ENCODE peak calls at places on chromosomes 2 and 18, in four cellular contexts. X is HEK293T, V is GM12878, D is K562. H is an unnamed sample.

GRCh38 chr2:148042219-148042618 is 21.3 kb downstream of the MBD5 start:
- DNase-seq in D (no peak), X (no peak), V (no peak), H (no peak)

GRCh38 chr18:3594760-3595241 is 144.8 kb downstream of the TGIF1 start:
- DNase-seq in D (no peak), V (no peak), X (no peak), H (peak)

GRCh38 chr2:74966893-74967292 is 8.4 kb downstream of the POLE4 start:
- DNase-seq in V (no peak), X (no peak), D (no peak), H (no peak)

GRCh38 chr2:26692814-26693286 is 328 bp downstream of the KCNK3 start:
- DNase-seq in D (no peak), V (no peak), X (peak), H (no peak)

GRCh38 chr18:36942264-36942663 is 113.3 kb downstream of the KIAA1328 start:
- DNase-seq in D (peak), X (peak), V (no peak), H (peak)

GRCh38 chr2:238709324-238709723 is 138.6 kb upstream of the TWIST2 start:
- DNase-seq in V (no peak), D (no peak), X (no peak), H (no peak)

GRCh38 chr18:57581301-57581934 is 5.1 kb downstream of the FECH start:
- DNase-seq in V (peak), D (no peak), X (no peak), H (no peak)

GRCh38 chr2:111221701-111222100 is 101.0 kb downstream of the BCL2L11 start:
- DNase-seq in D (no peak), X (no peak), V (no peak), H (no peak)

GRCh38 chr2:183665976-183666375 is 541.7 kb downstream of the NUP35 start:
- DNase-seq in D (no peak), X (no peak), V (no peak), H (no peak)

GRCh38 chr2:232454630-232455029 is 1.3 kb upstream of the ALPI start:
- DNase-seq in X (no peak), V (no peak), D (no peak), H (no peak)

GRCh38 chr2:85794491-85795121 is 40.8 kb downstream of the ATOH8 start:
- DNase-seq in X (no peak), D (no peak), V (no peak), H (no peak)

GRCh38 chr2:85791704-85792565 is 38.1 kb downstream of the ATOH8 start:
- DNase-seq in D (no peak), X (no peak), V (no peak), H (no peak)

GRCh38 chr2:85792783-85793441 is 39.1 kb downstream of the ATOH8 start:
- DNase-seq in X (no peak), V (no peak), D (no peak), H (no peak)

GRCh38 chr2:85794038-85794441 is 40.2 kb downstream of the ATOH8 start:
- DNase-seq in V (no peak), X (no peak), D (no peak), H (peak)

DNA sequence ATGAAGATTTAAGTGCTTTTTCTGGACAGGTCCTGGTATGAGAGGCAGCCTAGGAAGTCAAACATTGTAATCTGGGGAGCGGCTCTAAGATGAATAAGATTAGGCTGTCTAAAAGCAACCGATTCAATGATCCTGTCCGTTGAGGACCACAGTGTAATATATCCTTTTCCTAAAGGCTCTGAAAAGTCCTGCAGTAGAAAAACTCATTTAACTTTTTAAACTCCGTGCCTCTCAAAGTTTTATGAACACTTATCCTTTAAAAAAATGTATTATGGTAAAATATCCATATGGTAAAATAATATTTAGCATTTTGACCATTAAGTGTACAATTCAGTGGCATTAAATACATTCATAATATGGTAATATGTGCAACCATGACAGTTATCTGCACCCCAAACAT is 39.8 kb downstream of the ATOH8 start:
- DNase-seq in D (no peak), V (no peak), X (no peak), H (no peak)
- TF ChIP-seq TARDBP in D (no peak), V (no peak), X (no peak), H (no peak)

DNA sequence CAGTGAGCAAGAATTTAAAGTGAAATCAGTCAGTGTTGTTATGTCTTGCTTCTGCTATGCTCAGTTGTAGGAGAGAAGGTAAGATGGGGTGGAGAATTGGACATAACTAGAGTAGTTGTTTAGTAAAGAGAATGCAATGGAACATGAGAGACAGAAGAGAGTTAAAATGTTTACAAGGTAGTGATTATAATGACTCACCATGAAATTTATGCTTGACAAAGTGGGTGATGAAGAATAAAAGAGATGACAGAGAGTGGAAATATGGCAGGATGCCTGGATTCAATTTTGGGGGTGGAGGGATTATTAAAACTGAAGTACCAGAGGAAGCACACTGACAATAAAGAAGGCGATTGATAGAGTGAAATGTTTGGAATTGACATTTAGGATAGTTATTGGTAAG is 10.6 kb downstream of the SCG2 start:
- DNase-seq in D (no peak), X (no peak), V (no peak), H (no peak)
- TF ChIP-seq TARDBP in D (no peak), X (no peak), V (no peak), H (no peak)

GRCh38 chr2:73939419-73939818 is 12.7 kb downstream of the DGUOK start:
- DNase-seq in X (no peak), V (no peak), D (no peak), H (no peak)
- TF ChIP-seq TARDBP in X (no peak), V (no peak), D (no peak), H (no peak)

GRCh38 chr2:69205076-69205475 is 182.0 kb downstream of the GFPT1 start:
- DNase-seq in X (no peak), D (no peak), V (no peak), H (no peak)

GRCh38 chr2:69204654-69205053 is 182.4 kb downstream of the GFPT1 start:
- DNase-seq in V (no peak), X (no peak), D (no peak), H (no peak)

GRCh38 chr2:69203166-69203985 is 183.7 kb downstream of the GFPT1 start:
- DNase-seq in X (no peak), D (no peak), V (no peak), H (peak)

GRCh38 chr2:69208023-69208595 is 178.9 kb downstream of the GFPT1 start:
- DNase-seq in V (no peak), D (no peak), X (no peak), H (no peak)

DNA sequence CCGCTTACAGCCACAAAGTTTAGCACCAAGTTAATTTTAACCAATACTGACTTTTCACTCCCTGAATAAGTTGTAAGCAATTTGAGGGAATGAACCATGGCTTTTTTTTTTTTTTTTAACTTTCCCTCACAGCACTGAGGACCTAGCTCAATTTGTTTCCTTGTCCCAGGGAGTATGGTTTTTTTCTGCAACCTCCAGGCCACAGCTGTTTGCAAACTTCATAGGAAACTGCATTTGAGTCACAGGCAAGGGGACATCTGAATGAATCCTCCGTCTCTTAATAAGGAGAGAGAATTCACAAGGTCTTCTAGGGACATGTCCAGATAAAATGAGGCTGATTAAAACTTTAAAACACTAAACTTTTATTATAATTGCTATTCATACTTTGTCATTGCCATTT is 181.5 kb downstream of the GFPT1 start:
- DNase-seq in X (no peak), V (no peak), D (no peak), H (no peak)
- TF ChIP-seq TARDBP in X (no peak), V (no peak), D (no peak), H (no peak)

GRCh38 chr18:25351773-25352628 is at the start of gene ZNF521:
- DNase-seq in D (peak), X (peak), V (no peak), H (peak)

GRCh38 chr18:25351280-25351772 is 640 bp downstream of the ZNF521 start:
- DNase-seq in X (no peak), V (no peak), D (no peak), H (no peak)

GRCh38 chr18:25349131-25349925 is 2.6 kb downstream of the ZNF521 start:
- DNase-seq in V (no peak), D (no peak), X (peak), H (no peak)

GRCh38 chr18:25349926-25350560 is 1.9 kb downstream of the ZNF521 start:
- DNase-seq in D (no peak), X (no peak), V (no peak), H (no peak)

DNA sequence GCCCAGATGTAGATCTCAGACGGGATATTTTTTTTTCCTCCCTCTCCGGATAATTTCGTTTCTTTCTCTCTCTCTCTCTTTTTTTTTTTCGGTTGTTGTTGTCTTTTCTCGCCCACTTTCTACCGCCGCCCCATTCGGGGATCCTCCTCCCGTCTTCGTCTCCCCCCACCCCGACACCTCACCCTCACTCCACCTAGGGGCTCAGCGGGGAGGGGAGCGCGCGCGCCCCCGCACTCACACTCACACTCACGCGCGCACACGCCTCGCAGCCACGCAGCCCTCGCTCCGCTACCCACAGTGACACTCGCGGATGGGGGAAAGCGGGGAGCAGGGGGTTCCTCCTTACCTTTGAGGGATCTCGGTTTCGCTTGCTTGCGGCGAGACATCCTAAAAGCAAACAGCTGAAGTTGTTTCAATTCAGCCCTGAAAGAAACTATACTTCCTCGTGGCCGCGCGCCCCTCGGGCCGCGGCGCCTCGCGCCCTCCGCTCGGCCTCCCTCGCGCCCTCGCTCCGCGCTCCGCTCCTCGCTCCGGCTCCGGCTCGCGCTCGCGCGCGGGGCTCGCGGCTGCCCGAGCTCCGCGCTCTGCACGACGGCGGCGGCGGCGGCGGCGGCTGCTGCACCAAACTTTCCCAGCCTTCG is 1.3 kb downstream of the ZNF521 start:
- DNase-seq in X (peak), D (no peak), V (no peak), H (no peak)
- TF ChIP-seq TARDBP in X (peak), D (no peak), V (no peak), H (no peak)

GRCh38 chr2:218999881-219000568 is 6.8 kb upstream of the CRYBA2 start:
- DNase-seq in V (no peak), D (no peak), X (no peak), H (no peak)
- TF ChIP-seq TARDBP in V (no peak), D (no peak), X (no peak), H (no peak)